ENCODE peak calls at places on chromosomes 12 and 14, in five cellular contexts. P is stimulated activated CD8-positive, alpha-beta memory T cell treated with anti-CD3 and anti-CD28 coated beads, Interleukin-4, amount 100 ng/mL, for 1 hour; W is mammary epithelial cell; A is ovary; N is HTR-8/SVneo. V is an unnamed sample.

GRCh38 chr14:68680541-68681051 is 112.3 kb downstream of the ZFP36L1 start:
- DNase-seq in P (no peak), W (no peak), A (no peak), N (no peak), V (no peak)

GRCh38 chr12:89185181-89185580 is 167.1 kb downstream of the DUSP6 start:
- DNase-seq in P (no peak), W (no peak), A (no peak), N (no peak), V (no peak)

GRCh38 chr14:76126066-76126465 is 25.7 kb upstream of the GPATCH2L start:
- DNase-seq in P (no peak), W (no peak), A (no peak), N (no peak), V (no peak)

GRCh38 chr12:50057000-50057841 is at the start of gene ASIC1:
- DNase-seq in P (no peak), W (peak; percentile 67), A (peak; percentile 85), N (peak; percentile 72), V (peak; percentile 50)

GRCh38 chr12:115700896-115701465 is 576.5 kb downstream of the MED13L start:
- DNase-seq in P (no peak), W (no peak), A (no peak), N (no peak), V (no peak)

GRCh38 chr12:79250186-79250585 is 385.6 kb downstream of the SYT1 start:
- DNase-seq in P (no peak), W (no peak), A (no peak), N (no peak), V (no peak)

GRCh38 chr14:101098641-101099040 is 195.1 kb upstream of the RTL1 start:
- DNase-seq in P (no peak), W (no peak), A (no peak), N (no peak), V (no peak)

GRCh38 chr12:27343255-27344000 is 10.8 kb downstream of the BMAL2 start:
- DNase-seq in P (no peak), W (peak; percentile 96), A (no peak), N (peak; percentile 69), V (no peak)

GRCh38 chr14:77760381-77761204 is at the start of gene SNW1:
- DNase-seq in P (peak; percentile 73), W (peak; percentile 87), A (peak; percentile 92), N (peak; percentile 95), V (peak; percentile 92)

GRCh38 chr12:131087991-131088700 is 134.4 kb downstream of the ADGRD1 start:
- DNase-seq in P (no peak), W (no peak), A (peak; percentile 27), N (no peak), V (no peak)

GRCh38 chr14:94768521-94769412 is 1.1 kb downstream of the GSC start:
- DNase-seq in P (no peak), W (no peak), A (peak; percentile 43), N (no peak), V (no peak)